ENCODE peak calls at places on chromosomes 11 and 22, in ten cellular contexts. P, Q, Y, X, T, B, M, I, L and S are unnamed samples.

GRCh38 chr11:11178671-11179070 is 174.4 kb downstream of the CSNK2A3 start:
- DNase-seq in P (no peak), Q (no peak), Y (no peak), X (no peak), T (no peak), B (peak; percentile 9), M (peak; percentile 32), I (no peak), L (no peak), S (peak; percentile 18)

GRCh38 chr22:38172489-38173155 is 9.0 kb downstream of the PLA2G6 start:
- DNase-seq in P (peak; percentile 60), Q (peak; percentile 22), Y (no peak), X (no peak), T (peak; percentile 64), B (peak; percentile 29), M (no peak), I (no peak), L (no peak), S (peak; percentile 80)

GRCh38 chr11:59669611-59670009 is 773 bp upstream of the PATL1 start:
- DNase-seq in P (peak; percentile 53), Q (no peak), Y (no peak), X (no peak), T (no peak), B (peak; percentile 40), M (peak; percentile 38), I (no peak), L (no peak), S (peak; percentile 56)

GRCh38 chr11:74735566-74735965 is 4.3 kb upstream of the CHRDL2 start:
- DNase-seq in P (no peak), Q (no peak), Y (no peak), X (no peak), T (no peak), B (no peak), M (no peak), I (no peak), L (peak; percentile 17), S (no peak)

GRCh38 chr22:45507798-45508197 is 5.1 kb downstream of the FBLN1 start:
- DNase-seq in P (no peak), Q (no peak), Y (no peak), X (no peak), T (no peak), B (no peak), M (no peak), I (no peak), L (no peak), S (no peak)

GRCh38 chr11:61098778-61099177 is 3.5 kb upstream of the CD5 start:
- DNase-seq in P (no peak), Q (no peak), Y (no peak), X (no peak), T (no peak), B (no peak), M (no peak), I (no peak), L (no peak), S (no peak)

GRCh38 chr11:125401746-125402145 is 94.3 kb downstream of the FEZ1 start:
- DNase-seq in P (no peak), Q (no peak), Y (no peak), X (peak; percentile 81), T (no peak), B (no peak), M (no peak), I (no peak), L (no peak), S (no peak)

GRCh38 chr11:68200639-68201038 is 12.5 kb downstream of the KMT5B start:
- DNase-seq in P (peak; percentile 26), Q (no peak), Y (no peak), X (no peak), T (no peak), B (no peak), M (no peak), I (no peak), L (no peak), S (no peak)

GRCh38 chr11:134385774-134386565 is 26.1 kb downstream of the B3GAT1 start:
- DNase-seq in P (peak; percentile 10), Q (no peak), Y (no peak), X (no peak), T (no peak), B (no peak), M (no peak), I (peak; percentile 26), L (peak; percentile 95), S (no peak)

GRCh38 chr11:129787518-129787917 is 28.1 kb upstream of the TMEM45B start:
- DNase-seq in P (peak; percentile 92), Q (no peak), Y (no peak), X (no peak), T (no peak), B (no peak), M (peak; percentile 75), I (no peak), L (no peak), S (peak; percentile 92)

GRCh38 chr22:46038174-46038487 is 61.2 kb upstream of the WNT7B start:
- DNase-seq in P (no peak), Q (no peak), Y (no peak), X (no peak), T (no peak), B (no peak), M (no peak), I (no peak), L (no peak), S (no peak)

GRCh38 chr11:68140496-68141246 is 19.5 kb upstream of the CHKA start:
- DNase-seq in P (no peak), Q (no peak), Y (no peak), X (no peak), T (no peak), B (no peak), M (no peak), I (peak; percentile 53), L (peak; percentile 87), S (no peak)

GRCh38 chr22:46380581-46380980 is 45.1 kb downstream of the TRMU start:
- DNase-seq in P (no peak), Q (no peak), Y (no peak), X (no peak), T (no peak), B (no peak), M (no peak), I (no peak), L (no peak), S (no peak)

GRCh38 chr11:9137293-9138132 is 46.1 kb upstream of the SCUBE2 start:
- DNase-seq in P (peak; percentile 63), Q (peak; percentile 50), Y (peak; percentile 71), X (peak; percentile 93), T (peak; percentile 78), B (peak; percentile 76), M (peak; percentile 34), I (peak; percentile 74), L (peak; percentile 96), S (peak; percentile 68)

GRCh38 chr22:46542011-46542985 is 4.9 kb upstream of the CELSR1 start:
- DNase-seq in P (peak; percentile 59), Q (peak; percentile 45), Y (peak; percentile 95), X (peak; percentile 85), T (peak; percentile 69), B (peak; percentile 47), M (no peak), I (peak; percentile 80), L (peak; percentile 61), S (peak; percentile 61)

GRCh38 chr11:11996321-11997174 is 11.9 kb downstream of the DKK3 start:
- DNase-seq in P (peak; percentile 21), Q (no peak), Y (no peak), X (no peak), T (no peak), B (no peak), M (peak; percentile 74), I (no peak), L (no peak), S (peak; percentile 36)